ENCODE peak calls at places on chromosome 4, in five cellular contexts. B is testis, Y is esophagus squamous epithelium, A is IMR-90, G is RWPE2. Z is an unnamed sample.

GRCh38 chr4:53962516-53963225 is 101.7 kb downstream of the CHIC2 start:
- DNase-seq in Y (no peak), A (peak; percentile 90), G (no peak), B (no peak), Z (peak; percentile 87)

GRCh38 chr4:43233321-43233720 is 340.8 kb downstream of the GRXCR1 start:
- DNase-seq in A (no peak), B (no peak), G (no peak), Y (no peak), Z (no peak)

GRCh38 chr4:83643036-83643435 is 107.1 kb downstream of the GPAT3 start:
- DNase-seq in Y (no peak), A (no peak), B (no peak), G (no peak), Z (no peak)

GRCh38 chr4:185566425-185566824 is 31.1 kb upstream of the PDLIM3 start:
- DNase-seq in Y (no peak), B (no peak), A (no peak), G (no peak), Z (no peak)

GRCh38 chr4:188719794-188720193 is 580.6 kb downstream of the TRIML1 start:
- DNase-seq in B (no peak), A (no peak), Y (no peak), G (no peak), Z (no peak)

GRCh38 chr4:101818362-101818761 is 27.8 kb downstream of the BANK1 start:
- DNase-seq in Y (no peak), A (peak; percentile 6), G (no peak), B (no peak), Z (peak; percentile 48)

GRCh38 chr4:83504974-83505373 is 20.1 kb upstream of the ABRAXAS1 start:
- DNase-seq in G (no peak), B (no peak), A (no peak), Y (no peak), Z (no peak)

GRCh38 chr4:7295917-7296660 is 103.8 kb downstream of the SORCS2 start:
- DNase-seq in G (no peak), B (peak; percentile 51), Y (no peak), A (peak; percentile 15), Z (peak; percentile 19)

GRCh38 chr4:179344861-179345260 is 1902.6 kb upstream of the AGA start:
- DNase-seq in Y (no peak), G (no peak), A (no peak), B (no peak), Z (no peak)

GRCh38 chr4:158791588-158791987 is 22.8 kb downstream of the FNIP2 start:
- DNase-seq in G (no peak), B (no peak), A (no peak), Y (no peak), Z (no peak)

GRCh38 chr4:79650794-79651431 is 242.9 kb upstream of the GK2 start:
- DNase-seq in G (no peak), Y (no peak), A (peak; percentile 77), B (no peak), Z (peak; percentile 61)

GRCh38 chr4:170465434-170465833 is 375.7 kb upstream of the AADAT start:
- DNase-seq in A (no peak), B (no peak), G (no peak), Y (no peak), Z (no peak)

GRCh38 chr4:54541426-54542118 is 116.2 kb upstream of the KIT start:
- DNase-seq in A (peak; percentile 54), B (no peak), Y (no peak), G (no peak), Z (peak; percentile 80)

GRCh38 chr4:76260571-76260970 is 9.1 kb downstream of the FAM47E start:
- DNase-seq in G (no peak), Y (no peak), A (no peak), B (no peak), Z (no peak)

GRCh38 chr4:105145913-105146285 is 777 bp upstream of the TET2 start:
- DNase-seq in G (no peak), B (peak; percentile 40), A (no peak), Y (peak; percentile 2), Z (no peak)

GRCh38 chr4:174654634-174655033 is 132.3 kb upstream of the HPGD start:
- DNase-seq in A (no peak), G (no peak), B (no peak), Y (no peak), Z (no peak)

GRCh38 chr4:189124149-189124758 is 816.4 kb upstream of the FRG1 start:
- DNase-seq in G (no peak), Y (no peak), A (peak; percentile 74), B (peak; percentile 64), Z (peak; percentile 54)

GRCh38 chr4:20506827-20507226 is 193.4 kb upstream of the PACRGL start:
- DNase-seq in G (no peak), A (peak; percentile 90), Y (no peak), B (no peak), Z (peak; percentile 78)

GRCh38 chr4:151604238-151604637 is 156.6 kb downstream of the GATB start:
- DNase-seq in A (peak; percentile 32), G (no peak), B (no peak), Y (no peak), Z (no peak)

GRCh38 chr4:106083065-106083464 is 187.8 kb downstream of the NPNT start:
- DNase-seq in B (no peak), Y (no peak), A (no peak), G (no peak), Z (no peak)

GRCh38 chr4:131638776-131639175 is 1510.3 kb upstream of the PCDH10 start:
- DNase-seq in Y (no peak), B (no peak), A (peak; percentile 1), G (no peak), Z (no peak)

GRCh38 chr4:119041951-119042560 is 93.6 kb upstream of the MYOZ2 start:
- DNase-seq in A (peak; percentile 83), Y (no peak), G (no peak), B (peak; percentile 69), Z (peak; percentile 60)

GRCh38 chr4:4593596-4593995 is 51.7 kb upstream of the STX18 start:
- DNase-seq in B (no peak), Y (no peak), G (no peak), A (no peak), Z (no peak)

GRCh38 chr4:47786958-47787370 is 50.9 kb downstream of the CORIN start:
- DNase-seq in B (no peak), G (no peak), A (no peak), Y (no peak), Z (no peak)

GRCh38 chr4:176999943-177000543 is 207.3 kb upstream of the VEGFC start:
- DNase-seq in A (no peak), Y (no peak), B (no peak), G (no peak), Z (no peak)

GRCh38 chr4:71296945-71297344 is 41.9 kb upstream of the SLC4A4 start:
- DNase-seq in G (no peak), B (peak; percentile 24), Y (no peak), A (no peak), Z (no peak)

GRCh38 chr4:149166886-149167285 is 648.8 kb downstream of the IQCM start:
- DNase-seq in B (no peak), A (no peak), G (no peak), Y (no peak), Z (no peak)

DNA sequence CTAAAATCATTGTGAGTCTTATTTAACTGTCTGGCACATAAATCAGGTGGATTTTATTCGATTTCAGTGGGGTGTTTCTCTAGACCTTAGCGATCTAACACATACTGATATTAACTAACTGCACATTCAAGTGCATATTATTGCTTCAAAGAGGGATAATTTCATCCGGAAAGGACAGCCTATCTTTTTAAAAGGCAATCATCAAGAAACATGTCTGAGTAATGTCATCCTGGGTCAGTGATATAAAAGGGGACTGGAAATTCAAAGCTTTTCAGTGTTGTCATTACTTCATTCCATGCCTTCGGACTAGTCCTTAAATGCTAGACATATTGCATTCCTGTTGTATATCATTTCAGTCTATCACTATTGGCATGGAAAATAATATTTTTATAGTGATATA is 388.8 kb downstream of the PCDH10 start:
- DNase-seq in A (no peak), B (no peak), G (no peak), Y (no peak), Z (no peak)
- TF ChIP-seq CTCF in A (no peak), B (no peak), G (no peak), Y (no peak), Z (no peak)

GRCh38 chr4:141643557-141643956 is 7.2 kb downstream of the IL15 start:
- DNase-seq in Y (no peak), G (no peak), B (no peak), A (peak; percentile 92), Z (peak; percentile 69)
- H3K27ac ChIP-seq in Y (peak overlapping the region; percentile 43), G (peak overlapping the region; percentile 86), B (no peak overlapping the region), A (no peak overlapping the region), Z (peak overlapping the region; percentile 81)

DNA sequence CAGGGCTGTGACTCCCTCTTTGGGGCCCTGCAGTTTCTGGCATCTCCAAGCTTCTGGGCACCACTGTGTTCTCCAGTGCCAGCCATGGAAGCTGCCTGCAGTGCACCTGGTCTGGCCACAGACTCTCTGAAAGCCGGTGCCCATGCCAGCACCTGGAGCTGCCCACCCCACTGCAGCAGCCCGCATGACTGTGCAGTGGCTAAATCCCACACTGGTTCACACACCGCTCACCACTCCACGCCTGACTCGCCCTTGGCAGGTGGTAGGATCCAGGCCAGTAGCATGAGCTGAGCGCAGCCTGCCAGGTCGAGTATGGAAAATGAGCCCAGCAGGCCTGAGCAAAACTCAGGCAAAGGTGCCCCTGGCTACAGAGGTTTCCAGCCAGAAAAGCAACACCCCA is 72.8 kb upstream of the INTU start:
- DNase-seq in G (no peak), A (no peak), Y (no peak), B (no peak), Z (no peak)
- H3K27me3 ChIP-seq in G (no peaks in the 10 kb centered on the region), A (peaks cover 2% of the 10 kb centered on the region), Y (no peaks in the 10 kb centered on the region), B (no peaks in the 10 kb centered on the region), Z (no peaks in the 10 kb centered on the region)

GRCh38 chr4:15963001-15963451 is at the start of gene FGFBP2:
- DNase-seq in G (no peak), A (peak; percentile 44), B (peak; percentile 80), Y (no peak), Z (peak; percentile 63)
- TF ChIP-seq CTCF in G (peak; percentile 64), A (peak; percentile 55), B (no peak), Y (peak; percentile 30), Z (peak; percentile 84)